ENCODE peak calls at places on chromosomes 1 and 21, in ten cellular contexts. O, Z, R, Y, T, H, I, B, G and V are unnamed samples.

GRCh38 chr1:215710340-215710971 is 143.4 kb downstream of the KCTD3 start:
- DNase-seq in O (no peak), Z (peak; percentile 24), R (no peak), Y (no peak), T (peak; percentile 23), H (peak; percentile 68), I (peak; percentile 2), B (peak; percentile 93), G (peak; percentile 62), V (peak; percentile 17)

GRCh38 chr1:247291161-247291560 is 35.3 kb downstream of the VN1R5 start:
- DNase-seq in O (no peak), Z (no peak), R (no peak), Y (no peak), T (no peak), H (no peak), I (no peak), B (no peak), G (no peak), V (no peak)

GRCh38 chr1:221284028-221284427 is 404.8 kb downstream of the HLX start:
- DNase-seq in O (no peak), Z (no peak), R (no peak), Y (no peak), T (no peak), H (peak; percentile 97), I (no peak), B (peak; percentile 74), G (no peak), V (no peak)

GRCh38 chr1:53086504-53087070 is 24.6 kb downstream of the PODN start:
- DNase-seq in O (no peak), Z (no peak), R (no peak), Y (no peak), T (no peak), H (no peak), I (no peak), B (no peak), G (peak; percentile 29), V (no peak)

GRCh38 chr1:6958407-6958806 is 173.2 kb downstream of the CAMTA1 start:
- DNase-seq in O (no peak), Z (no peak), R (no peak), Y (no peak), T (no peak), H (no peak), I (no peak), B (no peak), G (no peak), V (no peak)

GRCh38 chr1:203644661-203645510 is 18.3 kb downstream of the ATP2B4 start:
- DNase-seq in O (no peak), Z (no peak), R (no peak), Y (no peak), T (peak; percentile 41), H (peak; percentile 56), I (no peak), B (peak; percentile 75), G (no peak), V (no peak)

GRCh38 chr1:27057801-27058647 is 45.4 kb upstream of the TENT5B start:
- DNase-seq in O (no peak), Z (no peak), R (no peak), Y (no peak), T (no peak), H (peak; percentile 26), I (no peak), B (no peak), G (peak; percentile 67), V (no peak)

GRCh38 chr1:244329591-244330317 is 122.0 kb downstream of the ADSS2 start:
- DNase-seq in O (no peak), Z (no peak), R (no peak), Y (no peak), T (no peak), H (no peak), I (no peak), B (peak; percentile 76), G (no peak), V (no peak)

GRCh38 chr1:47257224-47257623 is 25.2 kb upstream of the TAL1 start:
- DNase-seq in O (no peak), Z (no peak), R (no peak), Y (no peak), T (no peak), H (no peak), I (no peak), B (no peak), G (no peak), V (no peak)

GRCh38 chr1:172638885-172639831 is 19.7 kb upstream of the FASLG start:
- DNase-seq in O (no peak), Z (peak; percentile 88), R (no peak), Y (no peak), T (peak; percentile 16), H (peak; percentile 97), I (peak; percentile 6), B (peak; percentile 100), G (no peak), V (no peak)

GRCh38 chr21:16345757-16346156 is 616.0 kb downstream of the USP25 start:
- DNase-seq in O (no peak), Z (no peak), R (no peak), Y (no peak), T (no peak), H (no peak), I (no peak), B (no peak), G (no peak), V (no peak)

GRCh38 chr1:151820940-151821339 is 10.7 kb downstream of the RORC start:
- DNase-seq in O (no peak), Z (no peak), R (peak; percentile 91), Y (peak; percentile 37), T (no peak), H (peak; percentile 6), I (no peak), B (no peak), G (no peak), V (no peak)

GRCh38 chr21:30102881-30103280 is 63.7 kb downstream of the CLDN17 start:
- DNase-seq in O (no peak), Z (no peak), R (no peak), Y (no peak), T (no peak), H (no peak), I (no peak), B (no peak), G (no peak), V (no peak)

GRCh38 chr21:17834639-17835354 is 15.6 kb upstream of the C21orf91 start:
- DNase-seq in O (no peak), Z (no peak), R (no peak), Y (no peak), T (no peak), H (no peak), I (no peak), B (no peak), G (no peak), V (peak; percentile 13)

GRCh38 chr21:42285569-42286245 is 29.5 kb downstream of the TFF3 start:
- DNase-seq in O (no peak), Z (no peak), R (no peak), Y (no peak), T (no peak), H (no peak), I (no peak), B (no peak), G (no peak), V (no peak)

GRCh38 chr1:90317628-90318027 is 322.7 kb downstream of the ZNF326 start:
- DNase-seq in O (no peak), Z (no peak), R (no peak), Y (no peak), T (no peak), H (no peak), I (no peak), B (no peak), G (peak; percentile 9), V (no peak)

GRCh38 chr1:175900171-175900570 is 156.8 kb upstream of the TNR start:
- DNase-seq in O (no peak), Z (no peak), R (no peak), Y (no peak), T (no peak), H (no peak), I (no peak), B (no peak), G (no peak), V (no peak)

GRCh38 chr1:3372317-3372716 is 82.1 kb upstream of the ARHGEF16 start:
- DNase-seq in O (no peak), Z (peak; percentile 35), R (no peak), Y (no peak), T (no peak), H (no peak), I (no peak), B (no peak), G (no peak), V (no peak)

GRCh38 chr21:28127390-28127789 is 865.3 kb downstream of the LTN1 start:
- DNase-seq in O (no peak), Z (no peak), R (no peak), Y (no peak), T (no peak), H (no peak), I (no peak), B (no peak), G (no peak), V (no peak)